ENCODE peak calls at places on chromosomes 7 and 10, in ten cellular contexts. B, A, K, F, G, V, T, H, U and Q are unnamed samples.

GRCh38 chr7:7693881-7694280 is 24.5 kb downstream of the RPA3 start:
- DNase-seq in B (peak; percentile 53), A (no peak), K (no peak), F (no peak), G (no peak), V (peak; percentile 69), T (no peak), H (no peak), U (no peak), Q (no peak)

GRCh38 chr7:134696261-134696660 is 49.6 kb downstream of the BPGM start:
- DNase-seq in B (no peak), A (no peak), K (no peak), F (no peak), G (peak; percentile 47), V (no peak), T (no peak), H (no peak), U (no peak), Q (no peak)

GRCh38 chr7:129828989-129829676 is 123.6 kb downstream of the UBE2H start:
- DNase-seq in B (no peak), A (no peak), K (no peak), F (no peak), G (no peak), V (no peak), T (no peak), H (no peak), U (no peak), Q (no peak)

GRCh38 chr7:114645451-114645850 is 230.8 kb downstream of the FOXP2 start:
- DNase-seq in B (no peak), A (no peak), K (no peak), F (no peak), G (no peak), V (no peak), T (no peak), H (no peak), U (no peak), Q (no peak)

GRCh38 chr7:148173296-148173695 is 417.3 kb upstream of the C7orf33 start:
- DNase-seq in B (no peak), A (no peak), K (no peak), F (no peak), G (no peak), V (no peak), T (no peak), H (no peak), U (no peak), Q (no peak)

GRCh38 chr7:129438839-129439640 is 4.8 kb downstream of the STRIP2 start:
- DNase-seq in B (peak; percentile 52), A (no peak), K (no peak), F (no peak), G (no peak), V (peak; percentile 6), T (no peak), H (no peak), U (no peak), Q (peak; percentile 84)

GRCh38 chr7:44573464-44574285 is at the start of gene DDX56:
- DNase-seq in B (peak; percentile 94), A (peak; percentile 96), K (peak; percentile 97), F (peak; percentile 89), G (peak; percentile 94), V (peak; percentile 96), T (peak; percentile 96), H (peak; percentile 89), U (peak; percentile 95), Q (peak; percentile 96)

GRCh38 chr7:85230623-85231022 is 43.8 kb upstream of the SEMA3D start:
- DNase-seq in B (no peak), A (no peak), K (no peak), F (no peak), G (no peak), V (no peak), T (no peak), H (no peak), U (no peak), Q (no peak)

GRCh38 chr7:137871173-137871915 is 24.6 kb upstream of the DGKI start:
- DNase-seq in B (no peak), A (no peak), K (no peak), F (no peak), G (no peak), V (no peak), T (no peak), H (no peak), U (no peak), Q (no peak)

GRCh38 chr10:70212879-70213278 is 20.4 kb downstream of the PPA1 start:
- DNase-seq in B (no peak), A (no peak), K (no peak), F (no peak), G (no peak), V (no peak), T (no peak), H (no peak), U (no peak), Q (no peak)

GRCh38 chr10:94735197-94735596 is 27.3 kb upstream of the CYP2C19 start:
- DNase-seq in B (no peak), A (no peak), K (no peak), F (no peak), G (no peak), V (no peak), T (no peak), H (no peak), U (no peak), Q (no peak)

GRCh38 chr7:144516729-144517128 is 113.2 kb upstream of the NOBOX start:
- DNase-seq in B (no peak), A (no peak), K (no peak), F (no peak), G (no peak), V (no peak), T (no peak), H (no peak), U (no peak), Q (no peak)

GRCh38 chr10:50431791-50432190 is 180.5 kb upstream of the ASAH2 start:
- DNase-seq in B (no peak), A (no peak), K (no peak), F (no peak), G (no peak), V (no peak), T (no peak), H (no peak), U (no peak), Q (no peak)

GRCh38 chr10:124693801-124694416 is 50.3 kb downstream of the FAM53B start:
- DNase-seq in B (no peak), A (no peak), K (peak; percentile 85), F (no peak), G (no peak), V (no peak), T (no peak), H (no peak), U (no peak), Q (no peak)

GRCh38 chr7:51009716-51010496 is 227.2 kb upstream of the GRB10 start:
- DNase-seq in B (no peak), A (no peak), K (no peak), F (no peak), G (no peak), V (peak; percentile 5), T (no peak), H (no peak), U (no peak), Q (no peak)

GRCh38 chr10:89891006-89891405 is 189.6 kb downstream of the KIF20B start:
- DNase-seq in B (no peak), A (no peak), K (no peak), F (no peak), G (no peak), V (no peak), T (no peak), H (no peak), U (no peak), Q (no peak)

GRCh38 chr10:10270071-10270470 is 747.6 kb upstream of the CELF2 start:
- DNase-seq in B (no peak), A (no peak), K (no peak), F (no peak), G (no peak), V (no peak), T (no peak), H (no peak), U (no peak), Q (no peak)

GRCh38 chr10:57031346-57031745 is 670.3 kb upstream of the ZWINT start:
- DNase-seq in B (no peak), A (no peak), K (no peak), F (no peak), G (no peak), V (no peak), T (no peak), H (no peak), U (no peak), Q (no peak)
- TF ChIP-seq EP300 in B (no peak), A (no peak), K (no peak), F (no peak), G (no peak), V (no peak), T (no peak), H (no peak), U (no peak), Q (no peak)

GRCh38 chr7:65809982-65810288 is 62.9 kb upstream of the VKORC1L1 start:
- DNase-seq in B (no peak), A (no peak), K (no peak), F (no peak), G (no peak), V (no peak), T (no peak), H (no peak), U (no peak), Q (no peak)
- TF ChIP-seq EP300 in B (no peak), A (no peak), K (no peak), F (no peak), G (no peak), V (no peak), T (no peak), H (no peak), U (no peak), Q (no peak)

GRCh38 chr7:99561735-99562051 is 3.3 kb downstream of the ZNF655 start:
- DNase-seq in B (no peak), A (no peak), K (no peak), F (no peak), G (no peak), V (no peak), T (no peak), H (no peak), U (no peak), Q (no peak)

GRCh38 chr7:99562114-99562784 is 3.8 kb downstream of the ZNF655 start:
- DNase-seq in B (no peak), A (no peak), K (no peak), F (no peak), G (no peak), V (no peak), T (no peak), H (no peak), U (no peak), Q (no peak)

GRCh38 chr7:99560834-99561734 is 2.6 kb downstream of the ZNF655 start:
- DNase-seq in B (no peak), A (no peak), K (no peak), F (no peak), G (no peak), V (no peak), T (no peak), H (no peak), U (no peak), Q (no peak)

GRCh38 chr7:99562832-99563231 is 4.4 kb downstream of the ZNF655 start:
- DNase-seq in B (peak; percentile 96), A (no peak), K (no peak), F (no peak), G (no peak), V (peak; percentile 67), T (no peak), H (no peak), U (peak; percentile 25), Q (peak; percentile 87)

GRCh38 chr7:99563650-99564049 is 5.2 kb downstream of the ZNF655 start:
- DNase-seq in B (peak; percentile 72), A (no peak), K (no peak), F (no peak), G (no peak), V (no peak), T (no peak), H (no peak), U (no peak), Q (no peak)
- TF ChIP-seq EP300 in B (no peak), A (no peak), K (no peak), F (no peak), G (no peak), V (no peak), T (no peak), H (no peak), U (no peak), Q (no peak)

GRCh38 chr7:2510909-2511768 is 8.4 kb upstream of the LFNG start:
- DNase-seq in B (no peak), A (peak; percentile 69), K (no peak), F (no peak), G (no peak), V (peak; percentile 56), T (no peak), H (no peak), U (peak; percentile 61), Q (no peak)
- TF ChIP-seq EP300 in B (no peak), A (no peak), K (no peak), F (no peak), G (no peak), V (peak; percentile 67), T (no peak), H (no peak), U (no peak), Q (no peak)